ENCODE peak calls at places on chromosomes 11 and 22, in six cellular contexts. One of them, this sample, is unnamed.

GRCh38 chr11:76799061-76799804 is 16.1 kb downstream of the TSKU start:
- DNase-seq in RWPE2: no peak
- DNase-seq in adrenal gland: peak; percentile 80
- DNase-seq in choroid plexus epithelial cell: peak; percentile 75
- DNase-seq in left ventricle myocardium inferior: peak; percentile 91
- DNase-seq in fibroblast of mammary gland: peak; percentile 70
- DNase-seq in this sample: no peak

GRCh38 chr11:48172818-48173609 is 43.6 kb upstream of the OR4B1 start:
- DNase-seq in RWPE2: no peak
- DNase-seq in adrenal gland: peak; percentile 73
- DNase-seq in choroid plexus epithelial cell: peak; percentile 79
- DNase-seq in left ventricle myocardium inferior: peak; percentile 64
- DNase-seq in fibroblast of mammary gland: peak; percentile 61
- DNase-seq in this sample: peak; percentile 35

GRCh38 chr11:64885367-64886286 is 7.2 kb upstream of the EHD1 start:
- DNase-seq in RWPE2: no peak
- DNase-seq in adrenal gland: peak; percentile 72
- DNase-seq in choroid plexus epithelial cell: peak; percentile 92
- DNase-seq in left ventricle myocardium inferior: no peak
- DNase-seq in fibroblast of mammary gland: peak; percentile 90
- DNase-seq in this sample: no peak

GRCh38 chr11:69368119-69368880 is 74.3 kb downstream of the MYEOV start:
- DNase-seq in RWPE2: no peak
- DNase-seq in adrenal gland: no peak
- DNase-seq in choroid plexus epithelial cell: no peak
- DNase-seq in left ventricle myocardium inferior: no peak
- DNase-seq in fibroblast of mammary gland: no peak
- DNase-seq in this sample: no peak

GRCh38 chr11:120205596-120206161 is 5.2 kb upstream of the OAF start:
- DNase-seq in RWPE2: no peak
- DNase-seq in adrenal gland: peak; percentile 56
- DNase-seq in choroid plexus epithelial cell: peak; percentile 74
- DNase-seq in left ventricle myocardium inferior: no peak
- DNase-seq in fibroblast of mammary gland: peak; percentile 91
- DNase-seq in this sample: no peak

GRCh38 chr22:19961201-19961580 is 19.6 kb upstream of the TXNRD2 start:
- DNase-seq in RWPE2: peak; percentile 40
- DNase-seq in adrenal gland: no peak
- DNase-seq in choroid plexus epithelial cell: no peak
- DNase-seq in left ventricle myocardium inferior: no peak
- DNase-seq in fibroblast of mammary gland: no peak
- DNase-seq in this sample: no peak

GRCh38 chr11:64661146-64661545 is 61.9 kb downstream of the NRXN2 start:
- DNase-seq in RWPE2: no peak
- DNase-seq in adrenal gland: no peak
- DNase-seq in choroid plexus epithelial cell: no peak
- DNase-seq in left ventricle myocardium inferior: peak; percentile 40
- DNase-seq in fibroblast of mammary gland: peak; percentile 72
- DNase-seq in this sample: no peak

GRCh38 chr22:27247691-27248434 is 553.7 kb downstream of the MN1 start:
- DNase-seq in RWPE2: no peak
- DNase-seq in adrenal gland: peak; percentile 41
- DNase-seq in choroid plexus epithelial cell: peak; percentile 58
- DNase-seq in left ventricle myocardium inferior: no peak
- DNase-seq in fibroblast of mammary gland: peak; percentile 31
- DNase-seq in this sample: no peak

GRCh38 chr22:35381424-35381772 is 502 bp downstream of the HMOX1 start:
- DNase-seq in RWPE2: no peak
- DNase-seq in adrenal gland: no peak
- DNase-seq in choroid plexus epithelial cell: no peak
- DNase-seq in left ventricle myocardium inferior: no peak
- DNase-seq in fibroblast of mammary gland: no peak
- DNase-seq in this sample: no peak

GRCh38 chr11:8218840-8219239 is 44.8 kb downstream of the LMO1 start:
- DNase-seq in RWPE2: no peak
- DNase-seq in adrenal gland: no peak
- DNase-seq in choroid plexus epithelial cell: no peak
- DNase-seq in left ventricle myocardium inferior: no peak
- DNase-seq in fibroblast of mammary gland: no peak
- DNase-seq in this sample: no peak

GRCh38 chr11:86805873-86806310 is 5.5 kb downstream of the PRSS23 start:
- DNase-seq in RWPE2: no peak
- DNase-seq in adrenal gland: no peak
- DNase-seq in choroid plexus epithelial cell: no peak
- DNase-seq in left ventricle myocardium inferior: no peak
- DNase-seq in fibroblast of mammary gland: peak; percentile 39
- DNase-seq in this sample: no peak

GRCh38 chr11:93329936-93330445 is 551 bp upstream of the DEUP1 start:
- DNase-seq in RWPE2: no peak
- DNase-seq in adrenal gland: peak; percentile 15
- DNase-seq in choroid plexus epithelial cell: peak; percentile 2
- DNase-seq in left ventricle myocardium inferior: no peak
- DNase-seq in fibroblast of mammary gland: peak; percentile 4
- DNase-seq in this sample: no peak
- H3K4me3 ChIP-seq in RWPE2: no peak overlapping the region
- H3K4me3 ChIP-seq in adrenal gland: no peak overlapping the region
- H3K4me3 ChIP-seq in choroid plexus epithelial cell: peak overlapping the region; percentile 25
- H3K4me3 ChIP-seq in left ventricle myocardium inferior: peak overlapping the region; percentile 61
- H3K4me3 ChIP-seq in fibroblast of mammary gland: peak overlapping the region; percentile 10
- H3K4me3 ChIP-seq in this sample: no peak overlapping the region

DNA sequence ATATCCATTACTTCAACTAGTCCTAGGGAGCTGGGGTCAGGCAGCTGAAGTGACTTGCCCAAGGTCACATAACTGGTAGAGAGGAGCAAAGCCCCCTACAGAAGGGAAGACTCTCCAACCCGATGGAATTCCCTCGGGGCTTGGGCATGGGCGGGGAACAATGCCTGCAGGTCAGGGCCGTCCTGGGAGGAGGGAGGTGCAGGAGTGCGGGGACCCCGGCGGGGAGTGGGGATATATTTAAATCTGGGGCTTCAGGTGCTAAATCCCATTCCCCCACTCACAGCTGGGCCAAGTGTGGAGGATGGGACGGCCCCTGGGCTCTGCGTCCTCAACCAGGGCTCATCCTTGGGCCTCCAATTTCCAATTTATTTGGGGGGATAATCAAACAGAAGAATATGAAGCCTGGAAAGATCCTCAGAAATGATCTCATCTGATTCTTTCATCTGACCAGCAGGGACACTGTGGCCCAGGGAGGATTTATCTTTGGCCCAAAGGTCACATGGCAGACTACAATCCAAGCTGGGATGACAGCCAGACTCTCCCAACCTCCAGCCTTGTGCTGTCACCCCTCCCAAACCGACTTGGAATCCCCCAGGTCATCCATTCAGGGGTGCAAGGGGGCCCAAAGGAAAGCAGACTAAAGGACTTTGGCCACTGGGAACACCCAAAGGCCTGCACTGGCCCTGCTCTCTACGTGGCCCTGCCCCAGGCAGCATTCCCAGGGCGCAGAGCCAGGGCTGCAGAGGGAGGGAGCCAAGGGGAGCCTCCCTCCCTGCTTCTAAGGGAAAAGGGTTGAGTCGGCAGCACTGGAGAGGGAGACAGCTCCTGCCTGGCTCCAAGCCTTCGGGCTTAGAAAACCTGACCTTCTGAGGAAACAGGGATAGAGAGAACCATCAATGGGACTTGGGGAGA is 8.7 kb upstream of the C1QTNF6 start:
- DNase-seq in RWPE2: peak; percentile 72
- DNase-seq in adrenal gland: peak; percentile 95
- DNase-seq in choroid plexus epithelial cell: peak; percentile 77
- DNase-seq in left ventricle myocardium inferior: peak; percentile 90
- DNase-seq in fibroblast of mammary gland: peak; percentile 87
- DNase-seq in this sample: no peak
- TF ChIP-seq CTCF in RWPE2: no peak
- TF ChIP-seq CTCF in adrenal gland: no peak
- TF ChIP-seq CTCF in choroid plexus epithelial cell: peak; percentile 25
- TF ChIP-seq CTCF in left ventricle myocardium inferior: peak; percentile 54
- TF ChIP-seq CTCF in fibroblast of mammary gland: no peak
- TF ChIP-seq CTCF in this sample: no peak

GRCh38 chr11:74683941-74684481 is 47.2 kb downstream of the CHRDL2 start:
- DNase-seq in RWPE2: peak; percentile 25
- DNase-seq in adrenal gland: no peak
- DNase-seq in choroid plexus epithelial cell: no peak
- DNase-seq in left ventricle myocardium inferior: no peak
- DNase-seq in fibroblast of mammary gland: peak; percentile 48
- DNase-seq in this sample: no peak

GRCh38 chr11:74684661-74685060 is 46.6 kb downstream of the CHRDL2 start:
- DNase-seq in RWPE2: peak; percentile 2
- DNase-seq in adrenal gland: no peak
- DNase-seq in choroid plexus epithelial cell: no peak
- DNase-seq in left ventricle myocardium inferior: no peak
- DNase-seq in fibroblast of mammary gland: no peak
- DNase-seq in this sample: no peak

GRCh38 chr11:74682731-74683278 is 48.4 kb downstream of the CHRDL2 start:
- DNase-seq in RWPE2: no peak
- DNase-seq in adrenal gland: no peak
- DNase-seq in choroid plexus epithelial cell: no peak
- DNase-seq in left ventricle myocardium inferior: no peak
- DNase-seq in fibroblast of mammary gland: no peak
- DNase-seq in this sample: no peak

GRCh38 chr11:74681686-74682651 is 49.3 kb downstream of the CHRDL2 start:
- DNase-seq in RWPE2: no peak
- DNase-seq in adrenal gland: no peak
- DNase-seq in choroid plexus epithelial cell: no peak
- DNase-seq in left ventricle myocardium inferior: peak; percentile 62
- DNase-seq in fibroblast of mammary gland: no peak
- DNase-seq in this sample: no peak

DNA sequence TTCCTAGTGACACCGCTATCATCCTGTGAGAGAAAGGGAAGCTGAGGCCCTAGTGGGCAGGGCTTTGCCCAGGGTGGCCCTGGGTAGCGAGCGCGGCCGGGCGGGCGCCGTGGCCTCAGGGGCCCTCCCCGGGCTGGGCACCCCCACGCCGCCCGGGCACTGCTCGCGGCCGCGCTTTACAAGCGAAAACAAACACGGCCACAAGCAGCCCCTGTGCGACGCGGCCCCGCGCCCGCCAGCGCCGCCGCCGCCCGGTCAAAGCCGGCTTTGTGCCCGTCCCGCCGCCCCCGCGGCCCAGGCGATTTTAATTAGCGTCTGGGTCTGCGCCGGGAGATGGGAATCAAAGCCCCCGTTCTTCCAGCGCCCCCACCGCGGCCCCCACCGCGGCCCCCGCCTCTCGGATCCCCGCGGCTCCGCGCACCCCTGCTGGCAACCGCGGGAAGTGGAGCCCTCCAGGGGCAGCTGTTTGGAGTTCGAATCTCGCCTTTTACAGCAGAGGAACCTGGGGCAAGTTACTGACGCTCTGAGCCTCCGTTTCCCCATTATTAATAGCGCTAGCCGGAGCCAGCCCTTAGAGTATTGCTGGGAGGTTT is 47.9 kb downstream of the CHRDL2 start:
- DNase-seq in RWPE2: peak; percentile 33
- DNase-seq in adrenal gland: peak; percentile 15
- DNase-seq in choroid plexus epithelial cell: no peak
- DNase-seq in left ventricle myocardium inferior: peak; percentile 36
- DNase-seq in fibroblast of mammary gland: no peak
- DNase-seq in this sample: no peak
- H3K4me3 ChIP-seq in RWPE2: peak overlapping the region; percentile 6
- H3K4me3 ChIP-seq in adrenal gland: no peak overlapping the region
- H3K4me3 ChIP-seq in choroid plexus epithelial cell: peak overlapping the region; percentile 42
- H3K4me3 ChIP-seq in left ventricle myocardium inferior: peak overlapping the region; percentile 67
- H3K4me3 ChIP-seq in fibroblast of mammary gland: peak overlapping the region; percentile 24
- H3K4me3 ChIP-seq in this sample: peak overlapping the region; percentile 3

GRCh38 chr22:44567846-44568493 is 69.9 kb upstream of the RTL6 start:
- DNase-seq in RWPE2: peak; percentile 31
- DNase-seq in adrenal gland: peak; percentile 49
- DNase-seq in choroid plexus epithelial cell: peak; percentile 70
- DNase-seq in left ventricle myocardium inferior: no peak
- DNase-seq in fibroblast of mammary gland: peak; percentile 57
- DNase-seq in this sample: peak; percentile 9
- TF ChIP-seq CTCF in RWPE2: peak; percentile 28
- TF ChIP-seq CTCF in adrenal gland: peak; percentile 19
- TF ChIP-seq CTCF in choroid plexus epithelial cell: peak; percentile 80
- TF ChIP-seq CTCF in left ventricle myocardium inferior: peak; percentile 61
- TF ChIP-seq CTCF in fibroblast of mammary gland: peak; percentile 56
- TF ChIP-seq CTCF in this sample: peak; percentile 67

GRCh38 chr11:128586689-128587088 is 669 bp downstream of the ETS1 start:
- DNase-seq in RWPE2: no peak
- DNase-seq in adrenal gland: no peak
- DNase-seq in choroid plexus epithelial cell: no peak
- DNase-seq in left ventricle myocardium inferior: no peak
- DNase-seq in fibroblast of mammary gland: no peak
- DNase-seq in this sample: no peak

GRCh38 chr11:128584253-128584652 is 3.1 kb downstream of the ETS1 start:
- DNase-seq in RWPE2: no peak
- DNase-seq in adrenal gland: no peak
- DNase-seq in choroid plexus epithelial cell: no peak
- DNase-seq in left ventricle myocardium inferior: no peak
- DNase-seq in fibroblast of mammary gland: no peak
- DNase-seq in this sample: no peak

GRCh38 chr11:128588086-128588485 is 728 bp upstream of the ETS1 start:
- DNase-seq in RWPE2: no peak
- DNase-seq in adrenal gland: no peak
- DNase-seq in choroid plexus epithelial cell: no peak
- DNase-seq in left ventricle myocardium inferior: no peak
- DNase-seq in fibroblast of mammary gland: no peak
- DNase-seq in this sample: no peak

GRCh38 chr11:128587415-128587814 is at the start of gene ETS1:
- DNase-seq in RWPE2: no peak
- DNase-seq in adrenal gland: no peak
- DNase-seq in choroid plexus epithelial cell: no peak
- DNase-seq in left ventricle myocardium inferior: no peak
- DNase-seq in fibroblast of mammary gland: no peak
- DNase-seq in this sample: no peak

DNA sequence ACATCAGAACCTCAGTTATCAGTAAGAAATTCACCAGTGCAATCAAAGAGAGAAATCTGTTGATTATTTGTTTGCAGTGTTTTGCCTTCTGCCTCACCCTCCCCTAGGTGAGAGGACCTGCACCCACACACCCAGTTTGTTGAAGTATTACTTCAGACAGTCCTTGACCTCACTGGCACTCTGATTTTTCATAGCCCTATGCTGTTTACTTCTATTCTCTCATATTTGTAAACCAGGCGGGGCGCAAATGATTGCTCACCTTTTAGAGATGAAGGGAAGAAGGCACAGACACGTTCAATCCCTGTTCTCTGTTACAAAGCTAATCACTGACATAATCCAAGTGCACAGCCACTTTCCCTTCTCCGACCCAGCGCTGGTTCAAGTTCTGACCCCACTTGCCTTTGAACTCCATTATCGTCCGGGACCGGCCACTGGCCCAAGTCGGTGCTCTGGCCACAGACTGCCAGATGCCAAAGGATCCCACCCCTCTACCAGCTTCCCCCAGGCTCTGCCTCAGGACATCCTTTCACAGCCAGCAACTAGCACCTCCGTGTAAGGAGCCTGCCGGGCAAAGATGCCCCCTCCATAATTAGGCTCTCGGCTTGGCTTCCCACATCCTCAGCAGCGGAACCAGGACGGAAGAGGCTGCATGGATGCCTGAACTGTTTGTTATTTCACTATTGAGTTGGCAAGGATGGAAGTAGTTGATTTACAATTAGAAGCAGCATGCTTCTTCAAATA is 1.7 kb downstream of the ETS1 start:
- DNase-seq in RWPE2: no peak
- DNase-seq in adrenal gland: no peak
- DNase-seq in choroid plexus epithelial cell: no peak
- DNase-seq in left ventricle myocardium inferior: no peak
- DNase-seq in fibroblast of mammary gland: no peak
- DNase-seq in this sample: no peak
- H3K4me3 ChIP-seq in RWPE2: no peak overlapping the region
- H3K4me3 ChIP-seq in adrenal gland: no peak overlapping the region
- H3K4me3 ChIP-seq in choroid plexus epithelial cell: no peak overlapping the region
- H3K4me3 ChIP-seq in left ventricle myocardium inferior: peak overlapping the region; percentile 62
- H3K4me3 ChIP-seq in fibroblast of mammary gland: no peak overlapping the region
- H3K4me3 ChIP-seq in this sample: no peak overlapping the region

GRCh38 chr22:25030636-25031035 is 78.1 kb downstream of the KIAA1671 start:
- DNase-seq in RWPE2: no peak
- DNase-seq in adrenal gland: peak; percentile 89
- DNase-seq in choroid plexus epithelial cell: no peak
- DNase-seq in left ventricle myocardium inferior: peak; percentile 69
- DNase-seq in fibroblast of mammary gland: no peak
- DNase-seq in this sample: no peak
- TF ChIP-seq CTCF in RWPE2: no peak
- TF ChIP-seq CTCF in adrenal gland: no peak
- TF ChIP-seq CTCF in choroid plexus epithelial cell: no peak
- TF ChIP-seq CTCF in left ventricle myocardium inferior: no peak
- TF ChIP-seq CTCF in fibroblast of mammary gland: no peak
- TF ChIP-seq CTCF in this sample: no peak

This sample was measured in HFF-Myc.